ENCODE peak calls at places on chromosome 18, in five cellular contexts. X is mammary epithelial cell, P is left lung, J is fibroblast of pulmonary artery, H is left ventricle myocardium inferior. E is an unnamed sample.

GRCh38 chr18:13530879-13531387 is 195.4 kb downstream of the FAM210A start:
- DNase-seq in X (peak; percentile 2), P (peak; percentile 57), J (peak; percentile 55), H (peak; percentile 62), E (peak; percentile 29)

GRCh38 chr18:26487437-26487836 is 60.9 kb downstream of the KCTD1 start:
- DNase-seq in X (peak; percentile 96), P (no peak), J (peak; percentile 21), H (no peak), E (peak; percentile 38)

GRCh38 chr18:28834889-28835288 is 658.0 kb upstream of the CDH2 start:
- DNase-seq in X (peak; percentile 74), P (no peak), J (peak; percentile 68), H (no peak), E (no peak)

GRCh38 chr18:45877403-45877802 is 51.9 kb downstream of the SIGLEC15 start:
- DNase-seq in X (no peak), P (no peak), J (no peak), H (no peak), E (no peak)

GRCh38 chr18:11932393-11932792 is 24.3 kb upstream of the MPPE1 start:
- DNase-seq in X (no peak), P (no peak), J (no peak), H (no peak), E (no peak)

GRCh38 chr18:13112982-13113381 is 105.6 kb upstream of the LDLRAD4 start:
- DNase-seq in X (peak; percentile 32), P (no peak), J (peak; percentile 67), H (peak; percentile 82), E (peak; percentile 50)

GRCh38 chr18:4351005-4351404 is 104.1 kb downstream of the DLGAP1 start:
- DNase-seq in X (no peak), P (no peak), J (no peak), H (no peak), E (no peak)

GRCh38 chr18:43596106-43596712 is 318.9 kb upstream of the SYT4 start:
- DNase-seq in X (peak; percentile 14), P (no peak), J (peak; percentile 48), H (no peak), E (no peak)

GRCh38 chr18:45503988-45504387 is 111.3 kb upstream of the SLC14A2 start:
- DNase-seq in X (no peak), P (no peak), J (no peak), H (no peak), E (no peak)

GRCh38 chr18:38186491-38186890 is 620.9 kb upstream of the CELF4 start:
- DNase-seq in X (no peak), P (no peak), J (no peak), H (no peak), E (no peak)

GRCh38 chr18:3394648-3395047 is 55.3 kb upstream of the TGIF1 start:
- DNase-seq in X (no peak), P (no peak), J (no peak), H (no peak), E (no peak)

GRCh38 chr18:70329076-70329475 is 40.2 kb downstream of the SOCS6 start:
- DNase-seq in X (no peak), P (no peak), J (peak; percentile 13), H (no peak), E (no peak)

GRCh38 chr18:48888681-48889080 is 62.1 kb downstream of the SMAD7 start:
- DNase-seq in X (no peak), P (no peak), J (no peak), H (no peak), E (no peak)

GRCh38 chr18:22207022-22207758 is 37.8 kb downstream of the GATA6 start:
- DNase-seq in X (no peak), P (no peak), J (peak; percentile 97), H (no peak), E (no peak)

GRCh38 chr18:42365550-42365949 is 410.5 kb downstream of the PIK3C3 start:
- DNase-seq in X (no peak), P (no peak), J (no peak), H (no peak), E (no peak)

GRCh38 chr18:55906533-55906932 is 318.5 kb upstream of the TCF4 start:
- DNase-seq in X (no peak), P (no peak), J (no peak), H (no peak), E (no peak)

GRCh38 chr18:41145526-41145925 is 809.5 kb upstream of the PIK3C3 start:
- DNase-seq in X (peak; percentile 64), P (no peak), J (peak; percentile 33), H (no peak), E (no peak)

GRCh38 chr18:62070306-62070705 is 116.5 kb downstream of the PIGN start:
- DNase-seq in X (no peak), P (no peak), J (peak; percentile 23), H (no peak), E (no peak)

GRCh38 chr18:26422472-26423162 is 125.7 kb downstream of the KCTD1 start:
- DNase-seq in X (no peak), P (no peak), J (no peak), H (no peak), E (no peak)

GRCh38 chr18:13165636-13166423 is 52.7 kb upstream of the LDLRAD4 start:
- DNase-seq in X (no peak), P (no peak), J (no peak), H (no peak), E (no peak)

GRCh38 chr18:67483237-67483636 is 33.3 kb downstream of the DSEL start:
- DNase-seq in X (no peak), P (no peak), J (no peak), H (no peak), E (no peak)

GRCh38 chr18:76528477-76529432 is 33.7 kb upstream of the ZNF516 start:
- DNase-seq in X (peak; percentile 28), P (no peak), J (peak; percentile 74), H (no peak), E (peak; percentile 43)

GRCh38 chr18:21134895-21135294 is 23.3 kb upstream of the ROCK1 start:
- DNase-seq in X (peak; percentile 20), P (no peak), J (peak; percentile 56), H (no peak), E (peak; percentile 30)

GRCh38 chr18:195651-196050 is 37.3 kb downstream of the USP14 start:
- DNase-seq in X (no peak), P (no peak), J (no peak), H (no peak), E (no peak)

GRCh38 chr18:40687401-40687800 is 1267.6 kb upstream of the PIK3C3 start:
- DNase-seq in X (no peak), P (no peak), J (peak; percentile 33), H (no peak), E (no peak)

DNA sequence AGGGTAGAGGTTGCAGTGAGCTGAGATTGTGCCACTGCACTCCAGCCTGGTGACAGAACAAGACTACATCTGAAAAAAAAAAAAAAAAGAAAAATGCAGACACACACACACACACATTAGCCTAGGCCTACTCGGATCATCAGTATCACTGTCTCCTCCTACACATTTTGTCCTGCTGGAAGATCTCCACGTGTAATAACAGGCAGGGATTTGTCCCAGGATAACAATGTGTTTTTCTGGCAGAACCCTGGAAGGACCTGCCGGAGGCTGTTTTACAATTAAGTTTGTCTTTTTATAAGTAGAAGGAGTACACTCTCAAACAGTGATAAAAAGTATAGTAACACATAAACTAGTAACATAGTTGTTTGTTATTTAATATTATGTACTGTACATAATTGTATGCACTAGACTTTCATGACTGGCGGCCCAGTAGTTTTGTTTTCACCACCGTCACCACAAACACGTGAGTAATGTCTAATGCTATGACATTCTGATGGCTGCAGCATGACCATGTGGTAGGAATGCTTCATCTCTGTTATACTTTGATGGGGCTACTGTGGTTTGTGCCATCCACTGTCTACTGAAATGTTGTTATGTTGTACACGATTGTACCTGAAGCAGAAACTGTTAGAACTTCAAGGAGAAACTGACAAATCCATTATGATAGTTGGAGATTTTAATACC is 130.6 kb downstream of the ATP9B start:
- DNase-seq in X (peak; percentile 76), P (no peak), J (peak; percentile 46), H (no peak), E (peak; percentile 48)
- TF ChIP-seq CTCF in X (peak; percentile 26), P (no peak), J (no peak), H (no peak), E (no peak)

GRCh38 chr18:54223568-54224241 is 764 bp downstream of the MBD2 start:
- DNase-seq in X (peak; percentile 95), P (peak; percentile 56), J (peak; percentile 90), H (peak; percentile 36), E (peak; percentile 80)

GRCh38 chr18:54224379-54225014 is at the start of gene MBD2:
- DNase-seq in X (peak; percentile 94), P (peak; percentile 96), J (peak; percentile 95), H (peak; percentile 96), E (peak; percentile 96)

GRCh38 chr18:54218299-54218698 is 6.2 kb downstream of the MBD2 start:
- DNase-seq in X (no peak), P (no peak), J (no peak), H (no peak), E (no peak)

GRCh38 chr18:54220406-54220805 is 4.1 kb downstream of the MBD2 start:
- DNase-seq in X (no peak), P (no peak), J (no peak), H (no peak), E (no peak)

GRCh38 chr18:54222922-54223567 is 1.4 kb downstream of the MBD2 start:
- DNase-seq in X (no peak), P (no peak), J (no peak), H (no peak), E (peak; percentile 72)
- TF ChIP-seq CTCF in X (peak; percentile 44), P (no peak), J (peak; percentile 23), H (no peak), E (peak; percentile 62)

GRCh38 chr18:8721716-8722115 is 16.4 kb downstream of the MTCL1 start:
- DNase-seq in X (peak; percentile 48), P (no peak), J (peak; percentile 56), H (no peak), E (no peak)

GRCh38 chr18:8718401-8718913 is 13.1 kb downstream of the MTCL1 start:
- DNase-seq in X (no peak), P (no peak), J (no peak), H (no peak), E (no peak)

GRCh38 chr18:8721094-8721669 is 15.8 kb downstream of the MTCL1 start:
- DNase-seq in X (no peak), P (no peak), J (no peak), H (no peak), E (no peak)

GRCh38 chr18:8719192-8719591 is 13.8 kb downstream of the MTCL1 start:
- DNase-seq in X (no peak), P (no peak), J (no peak), H (no peak), E (no peak)

DNA sequence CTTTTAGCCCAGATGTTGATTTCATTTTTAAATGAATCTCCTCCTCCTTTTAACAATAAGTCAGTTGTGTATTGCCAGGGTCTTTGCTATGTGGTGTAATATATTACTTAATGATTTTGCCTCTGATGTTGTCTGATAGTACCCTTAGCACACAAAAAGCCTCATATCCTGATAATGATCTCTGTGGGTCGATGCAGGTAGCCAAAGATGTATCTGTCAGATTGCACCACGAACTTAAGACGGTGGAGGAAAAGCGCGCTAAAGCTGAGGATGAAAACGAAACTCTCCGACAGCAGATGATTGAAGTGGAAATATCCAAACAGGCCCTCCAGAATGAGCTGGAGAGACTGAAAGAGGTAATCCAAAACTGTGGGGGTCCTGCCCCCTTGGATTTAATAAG is 14.8 kb downstream of the MTCL1 start:
- DNase-seq in X (no peak), P (no peak), J (no peak), H (no peak), E (no peak)
- TF ChIP-seq CTCF in X (no peak), P (no peak), J (no peak), H (no peak), E (no peak)

DNA sequence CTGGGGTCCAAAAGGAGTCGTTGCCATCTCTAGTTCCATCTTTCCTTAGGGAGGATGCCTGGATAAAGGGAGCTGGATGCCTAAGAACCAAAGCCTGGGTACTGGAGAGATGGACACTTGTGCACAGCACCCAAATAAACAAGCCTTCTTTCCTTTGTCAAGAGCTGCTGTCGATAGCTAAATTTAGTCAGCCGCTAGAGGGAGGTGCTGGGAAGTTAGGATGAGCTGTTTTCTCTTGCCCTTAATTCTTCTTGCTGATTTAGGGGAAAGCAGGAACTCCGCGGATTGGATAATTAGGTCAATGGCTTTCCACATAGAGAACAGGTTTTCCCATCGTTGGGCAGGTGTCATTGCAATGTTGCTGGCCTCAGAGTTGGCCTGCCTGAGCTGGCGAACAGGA is 30.9 kb upstream of the SERPINB12 start:
- DNase-seq in X (no peak), P (no peak), J (peak; percentile 63), H (no peak), E (peak; percentile 13)
- TF ChIP-seq CTCF in X (peak; percentile 71), P (no peak), J (peak; percentile 78), H (peak; percentile 62), E (peak; percentile 44)